ENCODE peak calls at places on chromosome 17, in seven cellular contexts. Y is IMR-90, X is endothelial cell, T is PC-3, H is lower leg skin, V is Peyer's patch, N is mammary epithelial cell. Z is an unnamed sample.

GRCh38 chr17:66952031-66952524 is 12.4 kb upstream of the CACNG4 start:
- DNase-seq in Y (peak), X (no peak), T (peak), H (peak), V (peak), N (peak), Z (no peak)

GRCh38 chr17:76529224-76529642 is 8.3 kb downstream of the CYGB start:
- DNase-seq in Y (peak), X (no peak), T (peak), H (peak), V (peak), N (peak), Z (no peak)

GRCh38 chr17:51164911-51165679 is 1.1 kb upstream of the NME2 start:
- DNase-seq in Y (no peak), X (peak), T (no peak), H (no peak), V (no peak), N (no peak), Z (no peak)

GRCh38 chr17:70552230-70552981 is 383.1 kb downstream of the KCNJ2 start:
- DNase-seq in Y (peak), X (no peak), T (peak), H (no peak), V (no peak), N (peak), Z (no peak)

GRCh38 chr17:58556833-58557250 is 42.4 kb upstream of the MTMR4 start:
- DNase-seq in Y (no peak), X (no peak), T (no peak), H (no peak), V (no peak), N (no peak), Z (no peak)

GRCh38 chr17:46194393-46195216 is 1.4 kb upstream of the KANSL1 start:
- DNase-seq in Y (peak), X (peak), T (peak), H (no peak), V (no peak), N (no peak), Z (no peak)

GRCh38 chr17:1620486-1620885 is 8.1 kb downstream of the SLC43A2 start:
- DNase-seq in Y (no peak), X (no peak), T (no peak), H (no peak), V (no peak), N (no peak), Z (no peak)

GRCh38 chr17:40063034-40063765 is 435 bp downstream of the THRA start:
- DNase-seq in Y (no peak), X (peak), T (no peak), H (no peak), V (peak), N (peak), Z (peak)

GRCh38 chr17:51580869-51581268 is 320.5 kb downstream of the UTP18 start:
- DNase-seq in Y (no peak), X (no peak), T (no peak), H (no peak), V (no peak), N (no peak), Z (no peak)

GRCh38 chr17:37844158-37844976 is 79.8 kb upstream of the TBC1D3K start:
- DNase-seq in Y (peak), X (peak), T (peak), H (peak), V (peak), N (peak), Z (no peak)

GRCh38 chr17:82940226-82941020 is 100.6 kb upstream of the ZNF750 start:
- DNase-seq in Y (no peak), X (no peak), T (no peak), H (no peak), V (peak), N (no peak), Z (no peak)

GRCh38 chr17:72175787-72176515 is 55.1 kb downstream of the SOX9 start:
- DNase-seq in Y (peak), X (no peak), T (peak), H (no peak), V (no peak), N (no peak), Z (no peak)

GRCh38 chr17:21072623-21073278 is 29.9 kb upstream of the USP22 start:
- DNase-seq in Y (no peak), X (no peak), T (no peak), H (no peak), V (no peak), N (no peak), Z (no peak)

GRCh38 chr17:44673893-44674292 is 15.7 kb downstream of the CCDC43 start:
- DNase-seq in Y (peak), X (no peak), T (no peak), H (no peak), V (no peak), N (no peak), Z (no peak)

GRCh38 chr17:44677136-44677535 is 12.4 kb downstream of the CCDC43 start:
- DNase-seq in Y (peak), X (no peak), T (peak), H (no peak), V (no peak), N (no peak), Z (no peak)

GRCh38 chr17:44672479-44673093 is 16.3 kb downstream of the MEIOC start:
- DNase-seq in Y (peak), X (no peak), T (peak), H (no peak), V (no peak), N (no peak), Z (no peak)
- TF ChIP-seq CTCF in Y (peak), X (peak), T (peak), H (no peak), V (peak), N (peak), Z (peak)

DNA sequence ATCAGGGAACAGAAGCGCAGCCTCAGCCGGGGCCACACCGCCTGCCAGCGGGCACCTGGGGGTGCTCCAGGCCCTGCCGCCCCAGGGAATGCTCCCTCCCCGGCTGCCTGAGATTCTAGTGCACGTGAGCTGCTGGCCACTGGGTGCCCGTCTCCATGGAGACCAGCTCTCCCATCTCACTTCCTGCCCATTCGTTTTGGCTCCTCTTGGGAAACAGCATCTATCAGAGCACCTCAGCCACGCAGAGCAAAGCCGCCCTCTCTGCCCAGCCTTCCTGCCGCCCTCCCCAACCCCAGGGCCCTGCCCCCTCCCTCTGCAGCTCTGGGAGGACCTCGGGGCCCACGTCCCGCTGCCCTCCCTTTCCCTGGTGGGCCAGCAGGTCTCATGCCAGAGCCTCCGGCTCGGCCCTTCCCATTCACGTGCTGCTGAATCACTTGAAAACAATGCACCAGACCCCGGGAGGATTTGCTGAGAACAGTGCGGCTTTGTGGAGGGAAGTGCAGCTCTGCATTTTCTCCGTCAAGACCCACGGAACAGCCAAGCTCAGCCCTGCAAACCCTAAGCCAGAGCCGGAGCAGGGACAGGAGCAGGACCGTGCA is 19.4 kb downstream of the CEP295NL start:
- DNase-seq in Y (peak), X (peak), T (peak), H (peak), V (peak), N (peak), Z (no peak)
- TF ChIP-seq CTCF in Y (peak), X (no peak), T (no peak), H (no peak), V (no peak), N (peak), Z (no peak)

GRCh38 chr17:16050844-16051243 is 51.2 kb downstream of the TTC19 start:
- DNase-seq in Y (no peak), X (no peak), T (no peak), H (no peak), V (no peak), N (no peak), Z (no peak)
- TF ChIP-seq CTCF in Y (no peak), X (no peak), T (no peak), H (no peak), V (no peak), N (no peak), Z (no peak)

GRCh38 chr17:3447625-3448024 is 14.0 kb upstream of the OR1E2 start:
- DNase-seq in Y (no peak), X (peak), T (peak), H (no peak), V (no peak), N (peak), Z (no peak)
- TF ChIP-seq CTCF in Y (no peak), X (no peak), T (peak), H (no peak), V (no peak), N (peak), Z (no peak)

GRCh38 chr17:14227052-14227451 is 9.6 kb downstream of the CDRT15 start:
- DNase-seq in Y (no peak), X (no peak), T (no peak), H (no peak), V (no peak), N (no peak), Z (no peak)
- TF ChIP-seq CTCF in Y (no peak), X (no peak), T (no peak), H (no peak), V (no peak), N (no peak), Z (no peak)

GRCh38 chr17:75020331-75021110 is 8.1 kb downstream of the MRPL58 start:
- DNase-seq in Y (no peak), X (no peak), T (no peak), H (no peak), V (no peak), N (no peak), Z (no peak)
- TF ChIP-seq CTCF in Y (no peak), X (no peak), T (no peak), H (no peak), V (no peak), N (no peak), Z (no peak)

DNA sequence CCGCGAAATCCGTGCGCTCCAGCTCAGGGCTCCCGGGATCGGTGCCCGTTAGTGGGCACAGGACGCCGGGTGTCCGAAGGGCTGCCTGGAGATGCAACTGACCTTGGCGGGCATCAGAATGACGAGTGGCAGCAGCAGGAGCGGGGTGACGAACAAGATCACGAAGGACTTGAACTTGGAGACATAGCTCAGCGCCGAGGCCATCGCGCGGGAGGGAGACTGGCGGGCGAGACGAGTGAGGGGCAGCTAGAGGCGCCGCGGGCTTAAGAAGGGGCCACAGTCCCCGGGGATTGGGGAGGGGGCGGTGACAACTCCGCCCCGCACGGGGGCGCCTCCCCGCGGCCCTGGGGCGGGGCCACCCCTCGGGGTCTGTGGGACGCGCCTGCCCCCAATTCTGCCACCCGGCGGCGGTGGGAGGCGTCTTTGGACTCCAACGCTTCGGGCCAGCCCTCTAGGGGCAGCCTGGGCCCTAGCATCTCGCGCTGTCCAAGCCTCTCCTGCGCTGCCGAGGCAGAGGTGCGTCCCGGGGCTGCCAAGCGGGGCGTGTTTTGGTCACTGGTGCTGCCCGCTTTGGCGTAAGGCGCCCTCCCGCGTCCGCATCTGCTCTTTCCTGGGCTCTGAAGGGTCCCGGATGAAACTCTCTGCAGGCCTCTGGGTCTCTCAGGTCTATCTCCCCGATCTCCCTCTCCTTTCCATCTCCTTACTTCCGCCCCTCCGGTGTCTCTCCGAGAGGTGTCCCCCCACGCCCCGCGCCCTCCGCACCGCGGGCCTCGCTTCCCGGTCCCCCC is at the start of gene SLC13A5:
- DNase-seq in Y (no peak), X (peak), T (no peak), H (no peak), V (no peak), N (peak), Z (no peak)
- TF ChIP-seq CTCF in Y (peak), X (peak), T (no peak), H (no peak), V (no peak), N (peak), Z (no peak)

GRCh38 chr17:17681744-17682292 is 560 bp downstream of the RAI1 start:
- DNase-seq in Y (no peak), X (peak), T (peak), H (peak), V (no peak), N (no peak), Z (peak)
- TF ChIP-seq CTCF in Y (no peak), X (no peak), T (no peak), H (no peak), V (no peak), N (no peak), Z (no peak)

Z was measured in mesothelial cell of epicardium.